ENCODE peak calls at places on chromosomes 12 and 14, in four cellular contexts. A is suprapubic skin, B is OCI-LY7, S is heart left ventricle. C is an unnamed sample.

GRCh38 chr14:100469632-100470522 is 117.3 kb downstream of the BEGAIN start:
- DNase-seq in A (no peak), B (no peak), S (no peak), C (no peak)

GRCh38 chr12:3251067-3251466 is 173.9 kb downstream of the TSPAN9 start:
- DNase-seq in A (no peak), B (no peak), S (no peak), C (no peak)

GRCh38 chr12:51238037-51238509 is 553 bp upstream of the DAZAP2 start:
- DNase-seq in A (no peak), B (peak; percentile 72), S (no peak), C (peak; percentile 38)

GRCh38 chr14:87994974-87995373 is 2.0 kb upstream of the GALC start:
- DNase-seq in A (no peak), B (no peak), S (no peak), C (peak; percentile 60)

GRCh38 chr12:70691018-70691672 is 53.9 kb upstream of the PTPRB start:
- DNase-seq in A (no peak), B (no peak), S (no peak), C (peak; percentile 39)

GRCh38 chr14:88831285-88831684 is 6.8 kb downstream of the TTC8 start:
- DNase-seq in A (no peak), B (no peak), S (no peak), C (peak; percentile 89)

GRCh38 chr12:64404470-64405446 is 566 bp downstream of the XPOT start:
- DNase-seq in A (peak; percentile 85), B (peak; percentile 82), S (peak; percentile 61), C (peak; percentile 22)

GRCh38 chr12:111598637-111599458 is at the start of gene ATXN2:
- DNase-seq in A (no peak), B (peak; percentile 85), S (peak; percentile 76), C (no peak)

GRCh38 chr12:44357476-44357875 is 518.6 kb downstream of the NELL2 start:
- DNase-seq in A (no peak), B (no peak), S (no peak), C (no peak)

GRCh38 chr12:71948390-71948789 is 9.7 kb downstream of the TPH2 start:
- DNase-seq in A (no peak), B (no peak), S (no peak), C (no peak)

GRCh38 chr12:57996520-57996919 is 55.2 kb downstream of the ATP23 start:
- DNase-seq in A (no peak), B (no peak), S (no peak), C (no peak)

GRCh38 chr12:132560421-132560830 is 50.0 kb downstream of the LRCOL1 start:
- DNase-seq in A (no peak), B (peak; percentile 47), S (no peak), C (no peak)

GRCh38 chr12:104276192-104277131 is 27.1 kb upstream of the EID3 start:
- DNase-seq in A (no peak), B (peak; percentile 65), S (no peak), C (no peak)

GRCh38 chr14:59278111-59278510 is 89.6 kb downstream of the DAAM1 start:
- DNase-seq in A (no peak), B (no peak), S (no peak), C (peak; percentile 95)

GRCh38 chr14:90451953-90452352 is 55.1 kb downstream of the CALM1 start:
- DNase-seq in A (no peak), B (no peak), S (no peak), C (no peak)

GRCh38 chr12:106918746-106919145 is 37.0 kb upstream of the TMEM263 start:
- DNase-seq in A (no peak), B (peak; percentile 35), S (no peak), C (peak; percentile 22)

GRCh38 chr14:106174206-106174605 is 647.8 kb downstream of the TMEM121 start:
- DNase-seq in A (no peak), B (no peak), S (no peak), C (no peak)

GRCh38 chr12:122067966-122068365 is 10.6 kb upstream of the MLXIP start:
- DNase-seq in A (no peak), B (peak; percentile 90), S (peak; percentile 50), C (no peak)

GRCh38 chr14:42192659-42193425 is 586.2 kb downstream of the LRFN5 start:
- DNase-seq in A (no peak), B (no peak), S (no peak), C (peak; percentile 92)

GRCh38 chr14:61126083-61126962 is 145.3 kb downstream of the SLC38A6 start:
- DNase-seq in A (no peak), B (no peak), S (no peak), C (no peak)

GRCh38 chr14:69314327-69314726 is 54.4 kb downstream of the GALNT16 start:
- DNase-seq in A (peak; percentile 54), B (no peak), S (no peak), C (no peak)

GRCh38 chr12:66438601-66439000 is 136.3 kb downstream of the HELB start:
- DNase-seq in A (no peak), B (no peak), S (no peak), C (peak; percentile 8)

GRCh38 chr14:23114669-23115491 is 4.2 kb downstream of the CEBPE start:
- DNase-seq in A (no peak), B (no peak), S (no peak), C (peak; percentile 97)

GRCh38 chr14:41973178-41973577 is 366.5 kb downstream of the LRFN5 start:
- DNase-seq in A (no peak), B (peak; percentile 16), S (no peak), C (no peak)

GRCh38 chr12:106118-106561 is 39.6 kb downstream of the IQSEC3 start:
- DNase-seq in A (no peak), B (peak; percentile 94), S (peak; percentile 51), C (no peak)

GRCh38 chr12:1562813-1563412 is 31.5 kb downstream of the FBXL14 start:
- DNase-seq in A (peak; percentile 71), B (no peak), S (no peak), C (no peak)

GRCh38 chr12:115450017-115450416 is 766.0 kb upstream of the TBX3 start:
- DNase-seq in A (no peak), B (no peak), S (no peak), C (no peak)

GRCh38 chr12:31011746-31012567 is 61.7 kb upstream of the DDX11 start:
- DNase-seq in A (peak; percentile 67), B (peak; percentile 49), S (no peak), C (no peak)

GRCh38 chr14:73935666-73936065 is 14.2 kb downstream of the FAM161B start:
- DNase-seq in A (no peak), B (peak; percentile 31), S (no peak), C (peak; percentile 19)
- TF ChIP-seq CTCF in A (peak; percentile 14), B (peak; percentile 65), S (no peak), C (peak; percentile 6)

GRCh38 chr12:32754101-32754500 is 1.6 kb downstream of the YARS2 start:
- DNase-seq in A (no peak), B (no peak), S (no peak), C (no peak)
- H3K4me3 ChIP-seq in A (peak overlapping the region; percentile 92), B (peak overlapping the region; percentile 85), S (peak overlapping the region; percentile 98), C (peak overlapping the region; percentile 84)

GRCh38 chr14:64158608-64159007 is 135.6 kb downstream of the ESR2 start:
- DNase-seq in A (no peak), B (no peak), S (no peak), C (no peak)

DNA sequence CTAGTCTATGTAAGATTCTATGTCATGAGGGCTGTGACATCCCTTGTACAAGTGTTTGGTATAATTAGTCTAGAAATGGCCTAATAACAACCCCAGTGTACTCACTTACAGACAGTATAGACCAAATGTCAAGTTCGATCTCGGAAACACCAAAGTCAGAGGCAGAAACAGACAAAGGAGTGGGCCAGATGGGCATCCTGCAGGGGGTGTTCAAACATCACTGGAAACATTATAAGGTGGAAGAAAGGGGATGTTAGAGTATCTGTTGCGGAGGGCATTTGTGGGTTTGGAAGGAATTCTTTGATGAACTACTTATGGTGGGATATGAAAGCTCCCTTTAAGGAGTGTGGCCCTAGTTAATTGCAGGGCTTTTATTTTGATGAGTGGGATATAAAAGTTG is 134.6 kb downstream of the ESR2 start:
- DNase-seq in A (no peak), B (no peak), S (no peak), C (no peak)
- TF ChIP-seq CTCF in A (no peak), B (peak; percentile 27), S (no peak), C (no peak)

DNA sequence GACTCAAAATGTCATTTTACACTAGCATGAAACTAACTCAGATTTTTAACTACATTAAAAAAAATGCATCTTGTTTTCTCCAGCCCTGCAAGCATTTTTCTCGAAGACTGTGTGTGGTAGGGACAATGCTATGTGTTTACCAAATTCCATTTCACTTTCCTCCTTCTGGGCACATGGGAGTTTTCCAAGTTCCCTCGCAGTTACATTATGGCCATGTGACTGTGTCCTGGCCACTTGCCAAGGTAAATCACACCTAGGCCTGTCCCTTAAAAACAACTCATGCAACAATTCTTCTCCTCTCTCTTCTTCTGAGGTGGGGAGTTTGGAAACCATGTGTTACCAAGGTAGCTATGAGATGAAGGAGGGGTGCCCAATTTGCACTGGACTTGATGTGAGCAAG is 108.7 kb downstream of the SYT10 start:
- DNase-seq in A (no peak), B (no peak), S (no peak), C (no peak)
- H3K4me3 ChIP-seq in A (no peak overlapping the region), B (no peak overlapping the region), S (no peak overlapping the region), C (no peak overlapping the region)

DNA sequence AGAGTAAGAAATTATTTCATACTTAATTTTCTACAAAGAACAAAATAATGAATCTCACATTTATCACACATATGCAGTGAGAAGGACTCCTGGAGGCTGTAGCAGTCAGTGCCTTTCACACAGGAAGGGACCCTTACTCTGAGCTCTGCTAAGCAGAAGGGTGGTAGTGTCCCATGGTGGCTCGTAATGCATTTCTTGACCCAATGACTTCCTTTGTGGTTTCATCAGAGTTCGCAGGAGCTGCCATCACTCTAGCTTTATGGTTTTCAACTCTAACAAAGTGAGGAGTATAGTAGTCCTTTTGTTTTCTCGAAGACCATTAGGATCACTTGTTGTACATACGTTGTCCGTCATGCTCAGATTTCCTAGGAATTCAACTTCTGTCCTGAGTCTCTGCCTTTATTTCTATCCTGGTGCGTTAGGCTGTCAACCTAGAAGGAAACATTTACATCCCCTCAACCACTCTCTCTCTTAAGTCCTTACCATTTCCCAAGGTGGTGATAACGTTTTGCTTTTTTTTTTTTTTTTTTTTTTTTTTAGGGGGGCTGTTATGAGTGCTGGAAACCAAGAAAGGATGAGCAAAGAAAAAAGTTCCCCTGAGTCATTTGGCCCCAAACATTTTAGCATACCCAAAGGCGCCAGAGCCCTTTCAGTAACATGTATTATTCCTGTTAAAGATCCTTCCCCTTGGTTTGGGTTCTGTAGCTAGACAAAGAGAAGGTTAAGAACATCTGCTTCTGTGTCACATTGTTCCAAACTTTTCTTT is 37.2 kb downstream of the GABARAPL1 start:
- DNase-seq in A (no peak), B (peak; percentile 50), S (no peak), C (no peak)
- TF ChIP-seq CTCF in A (no peak), B (no peak), S (no peak), C (no peak)

DNA sequence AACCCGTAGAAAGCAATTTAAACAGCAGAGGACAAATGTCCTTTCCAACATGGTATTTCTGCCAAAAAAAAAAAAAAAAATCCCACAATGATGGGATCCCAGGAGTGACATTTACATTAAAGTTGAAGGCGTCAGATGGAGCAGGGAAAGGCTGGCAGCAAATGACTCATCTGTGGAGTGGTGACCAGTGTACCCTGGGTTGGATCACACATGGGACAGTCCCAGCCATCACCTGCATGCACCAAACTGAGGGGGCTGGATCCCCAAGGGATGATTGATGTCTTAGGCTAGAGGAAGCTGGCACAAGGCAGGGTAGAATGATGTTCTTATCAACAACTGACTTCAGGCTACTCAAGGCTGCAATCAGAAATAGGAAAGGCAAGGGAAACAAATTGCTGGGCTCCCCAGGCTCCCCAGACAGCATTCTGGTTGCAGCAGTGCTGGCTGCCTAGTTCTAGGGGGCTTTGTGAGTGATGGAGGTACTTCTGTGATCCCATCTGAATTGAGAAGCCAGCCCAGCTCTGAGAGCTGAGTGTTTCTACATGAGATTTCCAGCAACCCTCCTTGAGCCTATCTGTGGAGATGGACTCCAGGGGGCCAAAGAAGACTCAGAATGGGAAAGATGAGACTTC is 117.9 kb downstream of the DPF3 start:
- DNase-seq in A (no peak), B (no peak), S (no peak), C (no peak)
- H3K4me3 ChIP-seq in A (no peak overlapping the region), B (no peak overlapping the region), S (no peak overlapping the region), C (no peak overlapping the region)

C was measured in bronchial epithelial cell.